ENCODE peak calls at places on chromosomes 11 and 22, in eight cellular contexts. T is body of pancreas; R is adipocyte; Y is CD8-positive, alpha-beta T cell; P is pancreas; C is IMR-90; Z is psoas muscle; E is uterus. D is an unnamed sample.

GRCh38 chr11:116217006-116217405 is 555.8 kb downstream of the BUD13 start:
- DNase-seq in Y (no peak), E (no peak), R (peak; percentile 7), P (peak; percentile 43), C (peak; percentile 45), T (no peak), Z (no peak), D (no peak)

GRCh38 chr11:98711011-98711410 is 309.7 kb upstream of the CNTN5 start:
- DNase-seq in E (no peak), Y (no peak), P (no peak), T (no peak), R (no peak), Z (no peak), C (no peak), D (no peak)

GRCh38 chr11:107564877-107565218 is 687 bp downstream of the ALKBH8 start:
- DNase-seq in Y (no peak), P (no peak), T (no peak), R (no peak), Z (no peak), E (no peak), C (no peak), D (no peak)

GRCh38 chr11:117814766-117815261 is 9.7 kb downstream of the FXYD2 start:
- DNase-seq in C (no peak), R (no peak), E (peak; percentile 65), P (peak; percentile 68), Z (peak; percentile 82), T (peak; percentile 81), Y (peak; percentile 92), D (no peak)

GRCh38 chr11:6531267-6531752 is 34.2 kb downstream of the DNHD1 start:
- DNase-seq in C (peak; percentile 52), E (no peak), T (no peak), Z (no peak), Y (no peak), R (peak; percentile 75), P (no peak), D (no peak)

GRCh38 chr11:111602865-111603632 is 800 bp downstream of the SIK2 start:
- DNase-seq in R (peak; percentile 66), T (peak; percentile 49), C (peak; percentile 43), Z (no peak), P (no peak), E (peak; percentile 23), Y (no peak), D (no peak)

GRCh38 chr11:74473382-74474201 is 6.2 kb upstream of the KCNE3 start:
- DNase-seq in Y (no peak), T (no peak), C (no peak), E (no peak), P (no peak), Z (no peak), R (no peak), D (no peak)

GRCh38 chr11:75547177-75547576 is 14.9 kb upstream of the SERPINH1 start:
- DNase-seq in C (no peak), P (no peak), R (no peak), T (no peak), E (no peak), Y (no peak), Z (no peak), D (no peak)

GRCh38 chr22:19125011-19125410 is 2.8 kb upstream of the DGCR2 start:
- DNase-seq in R (no peak), T (no peak), C (no peak), E (no peak), P (no peak), Z (no peak), Y (no peak), D (no peak)

GRCh38 chr11:134126197-134126822 is 57.4 kb downstream of the JAM3 start:
- DNase-seq in P (no peak), C (peak; percentile 97), T (no peak), E (no peak), R (peak; percentile 83), Z (no peak), Y (no peak), D (no peak)

GRCh38 chr22:40237241-40237640 is 59.5 kb downstream of the TNRC6B start:
- DNase-seq in Y (no peak), Z (no peak), C (no peak), E (no peak), R (no peak), P (no peak), T (no peak), D (no peak)

GRCh38 chr22:48780597-48781277 is 1046.9 kb downstream of the BRD1 start:
- DNase-seq in Y (peak; percentile 25), T (no peak), R (no peak), C (no peak), E (no peak), P (no peak), Z (no peak), D (no peak)

GRCh38 chr11:118792642-118793124 is 1.7 kb upstream of the DDX6 start:
- DNase-seq in P (peak; percentile 77), R (peak; percentile 92), Z (no peak), Y (peak; percentile 68), E (peak; percentile 83), T (peak; percentile 87), C (peak; percentile 94), D (peak; percentile 84)

GRCh38 chr11:22163394-22163797 is 29.5 kb upstream of the ANO5 start:
- DNase-seq in E (no peak), Z (no peak), C (no peak), T (no peak), P (no peak), Y (no peak), R (no peak), D (no peak)

GRCh38 chr11:70135142-70136132 is 57.3 kb downstream of the ANO1 start:
- DNase-seq in Z (no peak), T (no peak), P (no peak), E (peak; percentile 58), R (peak; percentile 37), C (peak; percentile 24), Y (no peak), D (no peak)

GRCh38 chr11:120181446-120181992 is 29.3 kb upstream of the OAF start:
- DNase-seq in C (no peak), Y (peak; percentile 21), E (peak; percentile 13), T (no peak), P (peak; percentile 4), R (no peak), Z (peak; percentile 22), D (no peak)

GRCh38 chr22:30606455-30607299 is at the start of gene TCN2:
- DNase-seq in T (peak; percentile 78), R (peak; percentile 79), Z (peak; percentile 78), Y (peak; percentile 60), P (peak; percentile 67), E (peak; percentile 79), C (peak; percentile 77), D (peak; percentile 86)

GRCh38 chr11:92206441-92206840 is 18.2 kb upstream of the FAT3 start:
- DNase-seq in R (no peak), P (no peak), C (no peak), Y (no peak), E (no peak), Z (no peak), T (no peak), D (no peak)

GRCh38 chr11:92212530-92212929 is 12.1 kb upstream of the FAT3 start:
- DNase-seq in R (no peak), E (no peak), P (no peak), Z (no peak), T (no peak), C (no peak), Y (no peak), D (no peak)

GRCh38 chr11:92216789-92217188 is 7.8 kb upstream of the FAT3 start:
- DNase-seq in R (no peak), P (no peak), Z (no peak), T (no peak), E (no peak), Y (no peak), C (no peak), D (no peak)

DNA sequence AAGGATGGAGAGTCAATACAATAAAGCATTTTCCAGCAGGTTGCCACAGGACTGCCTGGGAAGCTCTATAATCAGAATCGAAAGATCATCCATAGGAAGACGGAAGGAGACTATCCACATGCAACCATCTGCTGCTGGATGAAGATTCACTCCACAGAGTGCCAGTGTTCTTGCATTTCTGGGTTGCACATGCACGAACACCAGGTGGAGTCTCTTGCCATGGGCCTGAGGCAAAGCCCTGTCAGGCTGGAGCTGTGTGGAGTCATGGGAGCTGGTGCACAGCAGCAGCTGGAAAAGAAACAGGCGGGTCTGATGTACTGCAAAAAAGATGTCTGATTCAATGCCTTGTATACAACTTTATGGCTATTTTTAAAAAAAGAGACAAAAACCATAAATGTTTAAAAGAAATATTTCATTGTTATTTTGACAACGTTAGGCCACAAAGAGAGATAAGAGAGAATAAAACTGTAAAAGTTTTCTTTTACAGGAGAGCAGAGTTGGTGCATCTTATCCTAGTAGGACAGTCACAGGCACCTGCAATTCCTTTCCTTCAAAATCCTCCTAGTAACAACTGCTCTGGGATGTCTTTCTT is 12.9 kb upstream of the FAT3 start:
- DNase-seq in P (no peak), Z (no peak), T (peak; percentile 20), R (peak; percentile 27), Y (no peak), E (no peak), C (peak; percentile 33), D (no peak)
- H3K27me3 ChIP-seq in P (no peaks in the 10 kb centered on the region), Z (no peaks in the 10 kb centered on the region), T (no peaks in the 10 kb centered on the region), R (peaks cover 14% of the 10 kb centered on the region), Y (no peaks in the 10 kb centered on the region), E (no peaks in the 10 kb centered on the region), C (no peaks in the 10 kb centered on the region), D (no peaks in the 10 kb centered on the region)

DNA sequence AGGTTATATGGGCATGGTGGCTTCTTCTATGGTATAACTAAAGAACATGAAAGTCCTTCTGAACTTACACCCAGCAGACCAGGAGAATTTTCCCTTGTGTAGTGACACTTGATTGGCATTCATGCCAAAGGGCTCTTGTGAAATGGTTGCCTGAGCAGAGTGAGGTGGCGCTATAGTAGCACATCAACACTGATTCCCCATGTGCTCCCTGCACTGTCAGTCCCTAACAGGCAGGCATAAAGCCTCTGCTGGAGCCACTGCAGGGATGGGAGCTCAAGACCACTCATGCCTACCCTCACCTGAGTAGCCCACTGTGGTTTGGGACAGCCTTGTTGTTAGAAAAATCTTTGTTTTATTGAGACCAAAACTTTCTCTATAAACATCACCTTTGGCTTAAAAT is 92.6 kb upstream of the LIN7C start:
- DNase-seq in Z (no peak), R (no peak), T (no peak), Y (no peak), C (no peak), E (no peak), P (no peak), D (no peak)
- H3K4me1 ChIP-seq in Z (no peaks in the 10 kb centered on the region), R (no peaks in the 10 kb centered on the region), T (no peaks in the 10 kb centered on the region), Y (no peaks in the 10 kb centered on the region), C (no peaks in the 10 kb centered on the region), E (no peaks in the 10 kb centered on the region), P (no peaks in the 10 kb centered on the region), D (peaks cover 1% of the 10 kb centered on the region)

GRCh38 chr22:17514092-17514491 is 49.2 kb upstream of the SLC25A18 start:
- DNase-seq in E (no peak), T (no peak), P (no peak), Z (no peak), Y (no peak), C (no peak), R (no peak), D (no peak)
- H3K27me3 ChIP-seq in E (no peaks in the 10 kb centered on the region), T (no peaks in the 10 kb centered on the region), P (no peaks in the 10 kb centered on the region), Z (no peaks in the 10 kb centered on the region), Y (no peaks in the 10 kb centered on the region), C (peaks cover 7% of the 10 kb centered on the region), R (peaks cover 36% of the 10 kb centered on the region), D (no peaks in the 10 kb centered on the region)

DNA sequence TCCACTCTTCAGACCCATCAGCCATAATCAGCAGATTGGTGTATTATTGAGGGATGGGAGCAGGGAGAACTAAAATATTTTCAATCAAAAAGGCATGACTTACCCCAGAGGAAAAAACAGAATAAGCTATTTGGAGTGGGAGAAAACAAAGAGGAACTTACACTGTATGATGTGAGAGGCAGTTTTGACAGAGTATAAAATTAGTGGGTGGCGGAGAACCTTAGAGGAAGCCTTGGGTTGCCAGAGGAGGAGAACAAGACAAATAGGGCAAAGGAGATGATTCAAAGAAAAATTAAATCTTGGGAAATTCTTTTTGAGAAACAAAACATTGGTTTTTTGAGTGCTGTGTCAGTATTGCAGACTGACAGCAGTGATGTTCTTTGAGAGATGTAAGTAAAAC is 284.9 kb downstream of the C11orf87 start:
- DNase-seq in C (no peak), T (no peak), Y (no peak), R (no peak), Z (no peak), E (no peak), P (no peak), D (no peak)
- H3K4me1 ChIP-seq in C (no peaks in the 10 kb centered on the region), T (no peaks in the 10 kb centered on the region), Y (no peaks in the 10 kb centered on the region), R (no peaks in the 10 kb centered on the region), Z (no peaks in the 10 kb centered on the region), E (no peaks in the 10 kb centered on the region), P (no peaks in the 10 kb centered on the region), D (no peaks in the 10 kb centered on the region)